ENCODE peak calls at places on chromosomes 2 and 18, in seven cellular contexts. W is fibroblast of pulmonary artery, A is IMR-90, Y is omental fat pad, D is A549, F is skeletal muscle cell, Q is Peyer's patch. G is an unnamed sample.

GRCh38 chr2:58027029-58027428 is 19.6 kb upstream of the VRK2 start:
- DNase-seq in Y (no peak), A (no peak), D (no peak), W (no peak), F (no peak), Q (no peak), G (no peak)

GRCh38 chr2:240557808-240558207 is at the start of gene ANKMY1:
- DNase-seq in Y (no peak), Q (peak), W (peak), F (peak), A (peak), D (no peak), G (peak)

GRCh38 chr18:3720818-3721545 is 271.0 kb downstream of the TGIF1 start:
- DNase-seq in W (no peak), D (no peak), Y (no peak), Q (no peak), A (no peak), F (no peak), G (no peak)

GRCh38 chr2:72895154-72895553 is 7.9 kb downstream of the SPR start:
- DNase-seq in Q (no peak), A (no peak), D (no peak), W (no peak), F (no peak), Y (no peak), G (no peak)

GRCh38 chr2:62071760-62072680 is 123.9 kb upstream of the B3GNT2 start:
- DNase-seq in Y (no peak), A (no peak), W (no peak), Q (no peak), D (no peak), F (no peak), G (no peak)

GRCh38 chr2:215670396-215670795 is 234.5 kb upstream of the FN1 start:
- DNase-seq in W (no peak), Y (no peak), Q (no peak), F (no peak), D (no peak), A (no peak), G (no peak)

GRCh38 chr18:56267334-56267733 is 371.1 kb downstream of the TXNL1 start:
- DNase-seq in F (no peak), Y (no peak), D (no peak), W (no peak), A (no peak), Q (peak), G (no peak)

GRCh38 chr2:37585295-37585908 is 86.0 kb downstream of the CDC42EP3 start:
- DNase-seq in Q (peak), Y (no peak), F (no peak), A (peak), W (no peak), D (peak), G (peak)

GRCh38 chr2:106956879-106957278 is 70.9 kb upstream of the ST6GAL2 start:
- DNase-seq in D (no peak), Q (no peak), A (peak), Y (no peak), W (peak), F (peak), G (no peak)

GRCh38 chr2:205712983-205713531 is 30.8 kb downstream of the NRP2 start:
- DNase-seq in F (no peak), Y (no peak), W (peak), A (peak), D (no peak), Q (no peak), G (no peak)

GRCh38 chr2:62774555-62775366 is 69.2 kb downstream of the EHBP1 start:
- DNase-seq in D (peak), Q (no peak), Y (no peak), A (peak), F (no peak), W (peak), G (peak)

GRCh38 chr18:34117319-34117718 is 107.4 kb downstream of the NOL4 start:
- DNase-seq in A (no peak), W (no peak), Q (no peak), D (no peak), F (no peak), Y (no peak), G (no peak)

GRCh38 chr18:50159654-50160046 is 35.3 kb downstream of the MYO5B start:
- DNase-seq in Q (no peak), W (no peak), D (no peak), Y (no peak), A (no peak), F (no peak), G (no peak)

GRCh38 chr2:152466925-152467676 is 132.1 kb downstream of the FMNL2 start:
- DNase-seq in D (no peak), A (peak), Q (peak), Y (no peak), W (peak), F (peak), G (no peak)

GRCh38 chr2:210458395-210458794 is 18.2 kb downstream of the LANCL1 start:
- DNase-seq in A (no peak), W (no peak), Y (no peak), Q (no peak), F (no peak), D (no peak), G (no peak)

G was measured in CD4-positive, CD25-positive, alpha-beta regulatory T cell.